ENCODE peak calls at places on chromosomes 16 and 17, in four cellular contexts. U is neural progenitor cell, R is colonic mucosa, J is IMR-90. F is an unnamed sample. For H3K4me1, the result is how much of the 10 kb centered on the place peaks cover.

GRCh38 chr17:44204453-44204882 is 4.8 kb upstream of the ATXN7L3 start:
- DNase-seq in U (no peak), R (no peak), J (peak), F (no peak)

GRCh38 chr17:45410144-45411091 is 22.3 kb downstream of the ARHGAP27 start:
- DNase-seq in J (no peak), U (no peak), R (peak), F (no peak)

GRCh38 chr17:82217530-82218204 is 5.0 kb upstream of the CCDC57 start:
- DNase-seq in U (no peak), R (no peak), J (peak), F (no peak)

GRCh38 chr17:51508048-51508447 is 247.7 kb downstream of the UTP18 start:
- DNase-seq in U (no peak), R (no peak), J (no peak), F (no peak)

GRCh38 chr17:2207815-2208515 is 95.6 kb downstream of the SMG6 start:
- DNase-seq in R (no peak), J (no peak), U (peak), F (peak)

GRCh38 chr16:4846503-4846900 is 586 bp downstream of the GLYR1 start:
- DNase-seq in U (peak), J (peak), R (peak), F (peak)

GRCh38 chr17:36978810-36979584 is 30.2 kb downstream of the AATF start:
- DNase-seq in R (no peak), J (no peak), U (no peak), F (peak)

GRCh38 chr16:12763517-12763916 is 40.2 kb downstream of the CPPED1 start:
- DNase-seq in U (no peak), R (no peak), J (peak), F (no peak)

GRCh38 chr17:35171834-35172233 is 22.4 kb downstream of the SLC35G3 start:
- DNase-seq in J (peak), U (no peak), R (no peak), F (no peak)

GRCh38 chr17:77002103-77003045 is 134.2 kb downstream of the MGAT5B start:
- DNase-seq in R (no peak), J (peak), U (peak), F (peak)

GRCh38 chr16:88318091-88318494 is 64.7 kb upstream of the ZNF469 start:
- DNase-seq in J (no peak), R (no peak), U (no peak), F (no peak)

GRCh38 chr16:66927012-66927436 is 1.7 kb upstream of the RRAD start:
- DNase-seq in U (no peak), J (peak), R (no peak), F (peak)

GRCh38 chr16:22370038-22370541 is 4.3 kb downstream of the CDR2 start:
- DNase-seq in J (peak), R (no peak), U (no peak), F (no peak)

GRCh38 chr17:37520174-37520573 is 30.5 kb downstream of the DUSP14 start:
- DNase-seq in J (no peak), U (no peak), R (no peak), F (no peak)

GRCh38 chr16:67990018-67990386 is 9.3 kb downstream of the DPEP2 start:
- DNase-seq in J (no peak), R (no peak), U (no peak), F (no peak)

GRCh38 chr16:68345351-68345810 is 34.6 kb downstream of the PRMT7 start:
- DNase-seq in R (no peak), J (peak), U (no peak), F (no peak)

GRCh38 chr17:45394913-45395568 is 37.6 kb downstream of the ARHGAP27 start:
- DNase-seq in U (peak), J (peak), R (peak), F (no peak)

GRCh38 chr16:23395732-23396131 is 57.3 kb downstream of the COG7 start:
- DNase-seq in J (no peak), U (no peak), R (no peak), F (no peak)

GRCh38 chr17:59139939-59140338 is 15.0 kb downstream of the SKA2 start:
- DNase-seq in U (no peak), R (no peak), J (no peak), F (no peak)

GRCh38 chr16:66562986-66563385 is 3.3 kb upstream of the CMTM1 start:
- DNase-seq in R (no peak), U (no peak), J (no peak), F (no peak)

GRCh38 chr16:81514041-81514559 is 69.5 kb downstream of the CMIP start:
- DNase-seq in R (no peak), J (no peak), U (no peak), F (no peak)

GRCh38 chr17:34654276-34654675 is 74.9 kb downstream of the TMEM132E start:
- DNase-seq in U (no peak), R (no peak), J (no peak), F (no peak)

GRCh38 chr17:32763855-32764439 is 113.0 kb downstream of the MYO1D start:
- DNase-seq in J (no peak), R (no peak), U (no peak), F (no peak)

GRCh38 chr17:18381158-18381952 is 3.8 kb downstream of the EVPLL start:
- DNase-seq in J (no peak), R (no peak), U (no peak), F (no peak)

GRCh38 chr17:18379246-18380146 is 1.9 kb downstream of the EVPLL start:
- DNase-seq in J (no peak), R (no peak), U (no peak), F (no peak)

GRCh38 chr17:18377437-18378204 is at the start of gene EVPLL:
- DNase-seq in R (peak), J (no peak), U (no peak), F (peak)

GRCh38 chr17:18380471-18381157 is 3.0 kb downstream of the EVPLL start:
- DNase-seq in U (no peak), J (no peak), R (no peak), F (no peak)

DNA sequence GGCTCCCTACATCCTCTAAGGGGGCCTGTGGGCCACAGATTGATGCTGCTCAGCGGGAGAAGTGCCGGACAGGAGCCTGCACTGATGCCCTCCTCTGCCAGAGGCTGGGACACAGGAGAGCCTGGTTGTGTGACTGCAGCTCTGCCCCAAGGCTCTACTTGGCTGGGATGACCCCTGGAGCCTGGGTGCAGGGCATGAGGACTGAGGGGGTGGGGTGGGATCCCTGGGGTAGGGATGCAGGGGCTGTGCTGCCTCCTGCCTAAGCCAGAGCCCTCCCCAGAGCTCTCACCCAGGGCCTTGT is 577 bp downstream of the EVPLL start:
- DNase-seq in R (no peak), U (no peak), J (no peak), F (no peak)
- H3K27ac ChIP-seq in R (no peak), U (no peak), J (no peak), F (no peak)

DNA sequence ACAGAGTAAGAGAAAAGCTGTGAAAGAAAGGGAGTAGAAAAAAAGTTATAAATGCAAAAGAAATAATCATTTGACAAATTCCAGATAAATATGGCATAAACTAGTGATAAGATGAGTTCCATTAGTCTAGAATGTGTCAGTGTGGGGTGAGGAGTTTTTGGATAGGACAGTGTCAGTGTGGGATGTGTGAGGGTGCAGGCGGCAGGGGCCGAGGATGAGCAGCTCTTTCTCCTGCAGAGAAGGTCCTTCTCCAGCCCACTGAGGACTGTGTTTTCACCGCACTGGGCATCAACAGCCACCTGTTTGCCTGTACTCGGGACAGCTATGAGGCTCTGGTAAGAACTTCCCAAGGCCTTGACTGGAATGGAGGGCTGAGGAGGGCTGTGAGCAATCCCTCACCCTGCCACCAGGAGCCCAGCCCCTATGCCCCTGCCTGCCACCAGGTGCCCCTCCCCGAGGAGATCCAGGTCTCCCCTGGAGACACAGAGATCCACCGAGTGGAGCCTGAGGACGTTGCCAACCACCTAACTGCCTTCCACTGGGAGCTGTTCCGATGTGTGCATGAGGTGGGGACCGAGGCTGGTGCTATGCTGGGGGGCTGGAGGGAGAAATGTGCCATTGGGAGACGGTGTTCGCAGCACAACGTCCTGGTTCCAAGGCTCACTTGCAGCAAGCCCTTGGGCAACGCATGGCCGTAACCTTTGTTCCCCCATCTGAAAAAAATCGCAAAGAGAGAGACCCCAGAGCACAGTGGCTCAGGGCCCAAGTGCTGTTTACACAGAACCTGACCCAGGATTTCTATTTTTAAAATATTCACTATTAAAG is 13.1 kb downstream of the RAPGEFL1 start:
- DNase-seq in U (peak), J (no peak), R (no peak), F (no peak)
- TF ChIP-seq CTCF in U (peak), J (peak), R (no peak), F (peak)

DNA sequence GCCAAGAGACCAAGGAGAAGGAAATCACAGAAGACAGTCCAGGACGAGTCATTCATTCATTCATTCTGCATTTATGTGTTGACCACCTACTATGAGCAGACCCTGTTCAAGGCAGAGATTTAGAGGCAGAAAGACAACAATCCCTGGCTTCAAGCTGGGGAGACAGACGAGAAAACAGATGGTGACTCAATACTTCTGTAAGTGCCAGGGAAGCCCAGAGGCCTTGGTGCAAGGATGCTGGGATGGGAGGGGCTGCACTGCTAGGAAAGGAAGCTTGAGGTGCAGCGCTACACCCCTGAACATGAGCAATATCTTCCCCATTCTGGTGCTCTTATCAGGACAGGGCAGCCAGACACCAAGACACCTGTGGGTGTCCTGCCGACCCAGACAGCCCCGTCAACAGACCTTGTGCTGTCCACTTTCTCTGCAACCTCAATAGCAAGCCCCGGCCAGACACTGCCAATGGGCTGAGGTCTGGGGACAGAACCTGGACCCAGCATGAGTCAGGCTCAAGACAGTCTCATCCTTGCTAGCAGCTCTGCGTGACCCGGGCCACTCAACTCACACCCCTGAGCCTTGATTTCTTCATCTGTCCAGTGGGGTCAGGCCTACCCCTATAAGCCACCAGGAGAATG is 163.5 kb downstream of the COPRS start:
- DNase-seq in U (no peak), J (peak), R (no peak), F (no peak)
- H3K4me1 ChIP-seq in U (under half), J (under half), R (under half), F (under half)

GRCh38 chr17:78962345-78962983 is 17.3 kb downstream of the LGALS3BP start:
- DNase-seq in J (peak), R (peak), U (no peak), F (no peak)
- H3K27ac ChIP-seq in J (no peak), R (peak), U (no peak), F (no peak)

F was measured in foreskin keratinocyte.